ENCODE peak calls at places on chromosome 7, in seven cellular contexts. One of them, this sample, is unnamed.

GRCh38 chr7:14233898-14234174 is 244.4 kb upstream of the ETV1 start:
- DNase-seq in HCT116: no peak
- DNase-seq in OCI-LY7: no peak
- DNase-seq in PC-3: no peak
- DNase-seq in neural progenitor cell: peak
- DNase-seq in hepatocyte: peak
- DNase-seq in GM23248: no peak
- DNase-seq in this sample: peak

GRCh38 chr7:4650471-4651047 is 31.5 kb upstream of the FOXK1 start:
- DNase-seq in OCI-LY7: no peak
- DNase-seq in hepatocyte: peak
- DNase-seq in GM23248: peak
- DNase-seq in HCT116: no peak
- DNase-seq in neural progenitor cell: peak
- DNase-seq in PC-3: no peak
- DNase-seq in this sample: peak

GRCh38 chr7:47465191-47465590 is 116.7 kb downstream of the TNS3 start:
- DNase-seq in OCI-LY7: no peak
- DNase-seq in neural progenitor cell: no peak
- DNase-seq in PC-3: no peak
- DNase-seq in GM23248: no peak
- DNase-seq in HCT116: no peak
- DNase-seq in hepatocyte: no peak
- DNase-seq in this sample: no peak

GRCh38 chr7:38211940-38212339 is 33.9 kb downstream of the STARD3NL start:
- DNase-seq in HCT116: no peak
- DNase-seq in PC-3: no peak
- DNase-seq in OCI-LY7: no peak
- DNase-seq in GM23248: peak
- DNase-seq in hepatocyte: no peak
- DNase-seq in neural progenitor cell: no peak
- DNase-seq in this sample: no peak

GRCh38 chr7:27685209-27685608 is 22.5 kb upstream of the HIBADH start:
- DNase-seq in HCT116: no peak
- DNase-seq in hepatocyte: no peak
- DNase-seq in GM23248: no peak
- DNase-seq in OCI-LY7: no peak
- DNase-seq in PC-3: peak
- DNase-seq in neural progenitor cell: no peak
- DNase-seq in this sample: no peak

GRCh38 chr7:64849250-64849923 is 53.7 kb upstream of the ZNF273 start:
- DNase-seq in HCT116: no peak
- DNase-seq in OCI-LY7: peak
- DNase-seq in hepatocyte: no peak
- DNase-seq in GM23248: peak
- DNase-seq in PC-3: peak
- DNase-seq in neural progenitor cell: no peak
- DNase-seq in this sample: peak

GRCh38 chr7:127717502-127718125 is 65.6 kb downstream of the SND1 start:
- DNase-seq in neural progenitor cell: no peak
- DNase-seq in PC-3: no peak
- DNase-seq in hepatocyte: no peak
- DNase-seq in OCI-LY7: no peak
- DNase-seq in HCT116: no peak
- DNase-seq in GM23248: peak
- DNase-seq in this sample: no peak

GRCh38 chr7:103637726-103638125 is 191.7 kb upstream of the SLC26A5 start:
- DNase-seq in GM23248: peak
- DNase-seq in HCT116: no peak
- DNase-seq in OCI-LY7: no peak
- DNase-seq in PC-3: peak
- DNase-seq in neural progenitor cell: no peak
- DNase-seq in hepatocyte: no peak
- DNase-seq in this sample: no peak

GRCh38 chr7:33128990-33129805 is at the start of gene BBS9:
- DNase-seq in PC-3: peak
- DNase-seq in HCT116: peak
- DNase-seq in neural progenitor cell: peak
- DNase-seq in OCI-LY7: peak
- DNase-seq in GM23248: peak
- DNase-seq in hepatocyte: peak
- DNase-seq in this sample: peak

GRCh38 chr7:139681463-139681755 is 96.4 kb downstream of the HIPK2 start:
- DNase-seq in PC-3: no peak
- DNase-seq in hepatocyte: no peak
- DNase-seq in neural progenitor cell: no peak
- DNase-seq in GM23248: no peak
- DNase-seq in OCI-LY7: no peak
- DNase-seq in HCT116: peak
- DNase-seq in this sample: no peak

GRCh38 chr7:88545663-88546062 is 213.8 kb upstream of the ZNF804B start:
- DNase-seq in hepatocyte: no peak
- DNase-seq in neural progenitor cell: no peak
- DNase-seq in OCI-LY7: no peak
- DNase-seq in PC-3: no peak
- DNase-seq in GM23248: no peak
- DNase-seq in HCT116: no peak
- DNase-seq in this sample: no peak

GRCh38 chr7:3200504-3200903 is 100.5 kb upstream of the SDK1 start:
- DNase-seq in GM23248: peak
- DNase-seq in OCI-LY7: peak
- DNase-seq in neural progenitor cell: peak
- DNase-seq in PC-3: peak
- DNase-seq in hepatocyte: peak
- DNase-seq in HCT116: peak
- DNase-seq in this sample: peak

GRCh38 chr7:2272031-2272430 is 30.0 kb downstream of the NUDT1 start:
- DNase-seq in hepatocyte: no peak
- DNase-seq in OCI-LY7: no peak
- DNase-seq in HCT116: no peak
- DNase-seq in neural progenitor cell: no peak
- DNase-seq in GM23248: no peak
- DNase-seq in PC-3: no peak
- DNase-seq in this sample: no peak

GRCh38 chr7:81869670-81870069 is 99.8 kb upstream of the HGF start:
- DNase-seq in OCI-LY7: no peak
- DNase-seq in GM23248: no peak
- DNase-seq in HCT116: no peak
- DNase-seq in neural progenitor cell: no peak
- DNase-seq in PC-3: no peak
- DNase-seq in hepatocyte: no peak
- DNase-seq in this sample: no peak

GRCh38 chr7:12013983-12014382 is 182.0 kb upstream of the THSD7A start:
- DNase-seq in HCT116: no peak
- DNase-seq in hepatocyte: no peak
- DNase-seq in PC-3: peak
- DNase-seq in neural progenitor cell: no peak
- DNase-seq in OCI-LY7: no peak
- DNase-seq in GM23248: no peak
- DNase-seq in this sample: no peak

GRCh38 chr7:130838738-130839137 is 104.7 kb upstream of the KLF14 start:
- DNase-seq in OCI-LY7: no peak
- DNase-seq in neural progenitor cell: no peak
- DNase-seq in HCT116: peak
- DNase-seq in PC-3: peak
- DNase-seq in GM23248: peak
- DNase-seq in hepatocyte: no peak
- DNase-seq in this sample: no peak

GRCh38 chr7:17929647-17930395 is 10.5 kb downstream of the SNX13 start:
- DNase-seq in PC-3: no peak
- DNase-seq in HCT116: no peak
- DNase-seq in GM23248: no peak
- DNase-seq in OCI-LY7: no peak
- DNase-seq in hepatocyte: no peak
- DNase-seq in neural progenitor cell: no peak
- DNase-seq in this sample: no peak
- TF ChIP-seq EZH2phosphoT487 in PC-3: no peak
- TF ChIP-seq EZH2phosphoT487 in HCT116: no peak
- TF ChIP-seq EZH2phosphoT487 in GM23248: no peak
- TF ChIP-seq EZH2phosphoT487 in OCI-LY7: no peak
- TF ChIP-seq EZH2phosphoT487 in hepatocyte: no peak
- TF ChIP-seq EZH2phosphoT487 in neural progenitor cell: no peak
- TF ChIP-seq EZH2phosphoT487 in this sample: no peak

DNA sequence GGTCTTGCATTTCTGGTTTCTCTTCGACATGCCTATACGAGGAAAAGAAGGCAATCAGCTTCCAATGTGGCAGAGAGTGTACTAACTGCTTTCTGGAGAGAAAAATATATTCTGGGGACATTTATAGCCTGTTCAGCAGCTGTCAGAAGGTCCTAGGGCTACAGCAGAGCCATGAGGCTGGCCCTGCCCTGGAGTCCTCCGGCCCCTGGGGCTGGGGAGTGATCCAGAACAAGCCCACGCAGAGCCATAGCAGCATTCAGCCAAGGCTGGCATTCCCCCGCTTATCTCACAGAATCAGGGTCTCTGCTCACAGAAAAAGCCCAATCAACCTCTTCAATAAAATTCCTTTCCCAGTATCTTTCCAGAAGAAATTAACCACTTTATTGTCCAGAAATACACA is 48.9 kb downstream of the FZD1 start:
- DNase-seq in neural progenitor cell: no peak
- DNase-seq in GM23248: no peak
- DNase-seq in OCI-LY7: no peak
- DNase-seq in HCT116: no peak
- DNase-seq in hepatocyte: no peak
- DNase-seq in PC-3: no peak
- DNase-seq in this sample: no peak
- H3K27ac ChIP-seq in neural progenitor cell: no peak
- H3K27ac ChIP-seq in GM23248: no peak
- H3K27ac ChIP-seq in OCI-LY7: no peak
- H3K27ac ChIP-seq in HCT116: no peak
- H3K27ac ChIP-seq in hepatocyte: no peak
- H3K27ac ChIP-seq in PC-3: no peak
- H3K27ac ChIP-seq in this sample: no peak

DNA sequence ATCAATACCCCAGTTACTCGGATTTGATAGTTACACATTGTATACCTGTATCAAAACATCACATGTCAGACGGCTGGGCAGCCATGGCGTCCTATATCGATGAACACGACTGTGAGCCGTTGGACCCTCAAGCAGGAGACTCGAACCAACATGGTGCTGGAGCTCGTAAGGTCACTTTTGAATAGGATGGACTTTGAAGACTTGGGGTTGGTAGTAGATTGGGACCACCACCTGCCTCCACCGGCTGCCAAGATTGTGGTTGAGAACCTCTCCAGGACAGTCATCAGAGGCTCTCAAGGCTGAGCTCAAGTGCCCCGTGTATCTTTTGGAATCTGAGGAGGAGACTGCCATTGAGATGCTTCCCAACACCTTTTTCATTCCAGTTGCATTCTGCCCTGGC is 1.9 kb upstream of the RINT1 start:
- DNase-seq in GM23248: no peak
- DNase-seq in neural progenitor cell: no peak
- DNase-seq in HCT116: no peak
- DNase-seq in OCI-LY7: no peak
- DNase-seq in hepatocyte: no peak
- DNase-seq in PC-3: no peak
- DNase-seq in this sample: no peak
- TF ChIP-seq EZH2phosphoT487 in GM23248: no peak
- TF ChIP-seq EZH2phosphoT487 in neural progenitor cell: no peak
- TF ChIP-seq EZH2phosphoT487 in HCT116: no peak
- TF ChIP-seq EZH2phosphoT487 in OCI-LY7: no peak
- TF ChIP-seq EZH2phosphoT487 in hepatocyte: no peak
- TF ChIP-seq EZH2phosphoT487 in PC-3: no peak
- TF ChIP-seq EZH2phosphoT487 in this sample: no peak

DNA sequence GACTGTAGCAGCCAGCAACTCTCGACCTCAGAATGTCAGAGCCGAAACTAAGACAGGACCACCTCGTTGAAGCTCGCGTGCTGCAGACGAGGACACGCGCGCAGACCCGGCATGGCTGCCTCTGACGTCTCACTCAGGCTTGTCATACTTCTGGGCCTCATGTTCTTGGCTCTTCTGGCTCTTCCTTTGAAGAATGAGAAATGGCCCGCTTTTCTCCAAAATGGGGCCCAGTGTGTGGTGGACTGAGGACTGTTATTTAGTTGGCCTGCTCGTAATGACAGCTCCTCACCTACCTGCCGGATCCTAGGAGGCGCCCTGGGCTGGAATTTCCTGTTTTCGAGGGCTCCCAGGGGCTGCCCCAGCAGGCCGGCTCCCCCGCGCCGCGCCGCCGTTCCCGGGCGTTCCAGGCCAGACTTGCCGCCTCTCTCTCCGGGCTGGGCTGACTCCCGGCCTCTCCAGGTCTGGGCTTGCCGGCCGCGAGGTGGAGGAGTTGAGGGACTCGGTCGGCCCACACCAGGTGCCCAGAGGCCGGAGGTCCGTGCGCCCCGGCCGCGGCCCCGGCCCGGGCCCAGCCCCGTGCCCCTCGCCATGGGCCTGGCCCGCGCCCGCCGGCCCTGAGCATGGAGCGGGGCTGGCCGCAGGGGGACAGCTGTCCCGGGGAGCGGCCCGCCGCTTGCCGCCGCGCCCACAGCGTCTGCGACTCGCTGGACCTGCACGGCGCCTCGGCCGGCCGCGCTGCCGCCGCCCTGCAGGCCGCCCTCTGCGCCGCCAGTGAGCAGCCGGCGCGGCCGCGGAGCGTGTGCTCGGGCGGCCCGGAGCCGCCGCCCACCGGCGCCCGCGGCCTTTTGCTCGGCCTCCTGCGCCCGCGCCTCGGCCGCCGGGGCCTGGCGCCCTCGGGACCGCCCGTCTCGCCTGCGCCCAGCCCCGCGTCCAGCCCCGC is 28.1 kb downstream of the AGAP3 start:
- DNase-seq in HCT116: no peak
- DNase-seq in GM23248: peak
- DNase-seq in OCI-LY7: no peak
- DNase-seq in PC-3: peak
- DNase-seq in neural progenitor cell: peak
- DNase-seq in hepatocyte: peak
- DNase-seq in this sample: peak
- H3K27ac ChIP-seq in HCT116: peak
- H3K27ac ChIP-seq in GM23248: peak
- H3K27ac ChIP-seq in OCI-LY7: no peak
- H3K27ac ChIP-seq in PC-3: peak
- H3K27ac ChIP-seq in neural progenitor cell: no peak
- H3K27ac ChIP-seq in hepatocyte: peak
- H3K27ac ChIP-seq in this sample: peak

DNA sequence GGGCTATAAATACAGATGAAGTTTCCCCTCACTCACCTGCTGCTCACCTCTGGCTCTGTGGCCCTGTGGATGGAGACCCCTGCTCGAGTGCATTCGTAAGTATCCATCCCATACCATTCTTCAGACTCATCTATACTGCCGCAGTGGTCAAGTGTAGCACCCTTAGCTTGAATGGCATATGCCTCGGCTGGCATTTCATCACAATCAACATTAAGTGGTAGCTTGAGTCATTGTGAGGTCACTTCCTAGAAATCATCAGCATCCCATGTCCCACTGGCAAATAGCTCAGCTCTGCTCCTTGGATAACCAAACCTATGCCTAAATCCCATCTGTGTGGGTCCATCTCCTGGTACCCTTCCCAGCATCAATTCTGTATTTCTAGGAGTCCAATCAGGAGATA is 38.2 kb downstream of the MDH2 start:
- DNase-seq in neural progenitor cell: no peak
- DNase-seq in GM23248: peak
- DNase-seq in hepatocyte: no peak
- DNase-seq in OCI-LY7: no peak
- DNase-seq in PC-3: peak
- DNase-seq in HCT116: no peak
- DNase-seq in this sample: no peak
- TF ChIP-seq EZH2phosphoT487 in neural progenitor cell: no peak
- TF ChIP-seq EZH2phosphoT487 in GM23248: no peak
- TF ChIP-seq EZH2phosphoT487 in hepatocyte: no peak
- TF ChIP-seq EZH2phosphoT487 in OCI-LY7: no peak
- TF ChIP-seq EZH2phosphoT487 in PC-3: no peak
- TF ChIP-seq EZH2phosphoT487 in HCT116: no peak
- TF ChIP-seq EZH2phosphoT487 in this sample: no peak

This sample was measured in GM23338.